ENCODE peak calls at places on chromosomes 3 and 15, in nine cellular contexts. One of them, this sample, is unnamed.

GRCh38 chr15:28975766-28976179 is 90.0 kb downstream of the APBA2 start:
- DNase-seq in CD8-positive, alpha-beta T cell: peak; percentile 82
- DNase-seq in psoas muscle: no peak
- DNase-seq in BJ: no peak
- DNase-seq in AG04450: no peak
- DNase-seq in astrocyte: no peak
- DNase-seq in HFF-Myc: no peak
- DNase-seq in tibial nerve: no peak
- DNase-seq in ovary: no peak
- DNase-seq in this sample: no peak

GRCh38 chr3:43752908-43753307 is 62.2 kb downstream of the ABHD5 start:
- DNase-seq in ovary: no peak
- DNase-seq in HFF-Myc: no peak
- DNase-seq in AG04450: no peak
- DNase-seq in BJ: no peak
- DNase-seq in astrocyte: no peak
- DNase-seq in psoas muscle: no peak
- DNase-seq in tibial nerve: no peak
- DNase-seq in CD8-positive, alpha-beta T cell: no peak
- DNase-seq in this sample: no peak

GRCh38 chr3:176078916-176079315 is 1118.4 kb downstream of the TBL1XR1 start:
- DNase-seq in BJ: peak; percentile 58
- DNase-seq in tibial nerve: no peak
- DNase-seq in astrocyte: no peak
- DNase-seq in CD8-positive, alpha-beta T cell: no peak
- DNase-seq in ovary: no peak
- DNase-seq in AG04450: no peak
- DNase-seq in HFF-Myc: peak; percentile 10
- DNase-seq in psoas muscle: no peak
- DNase-seq in this sample: no peak

GRCh38 chr3:30982676-30983075 is 88.2 kb upstream of the GADL1 start:
- DNase-seq in astrocyte: no peak
- DNase-seq in ovary: no peak
- DNase-seq in CD8-positive, alpha-beta T cell: no peak
- DNase-seq in HFF-Myc: no peak
- DNase-seq in AG04450: no peak
- DNase-seq in psoas muscle: no peak
- DNase-seq in BJ: no peak
- DNase-seq in tibial nerve: no peak
- DNase-seq in this sample: no peak

GRCh38 chr3:31105011-31105410 is 210.6 kb upstream of the GADL1 start:
- DNase-seq in HFF-Myc: no peak
- DNase-seq in tibial nerve: no peak
- DNase-seq in CD8-positive, alpha-beta T cell: no peak
- DNase-seq in astrocyte: no peak
- DNase-seq in AG04450: no peak
- DNase-seq in ovary: no peak
- DNase-seq in psoas muscle: no peak
- DNase-seq in BJ: no peak
- DNase-seq in this sample: no peak

GRCh38 chr15:88089019-88089603 is 167.4 kb downstream of the NTRK3 start:
- DNase-seq in HFF-Myc: no peak
- DNase-seq in ovary: no peak
- DNase-seq in astrocyte: peak; percentile 53
- DNase-seq in BJ: no peak
- DNase-seq in psoas muscle: no peak
- DNase-seq in tibial nerve: no peak
- DNase-seq in CD8-positive, alpha-beta T cell: no peak
- DNase-seq in AG04450: no peak
- DNase-seq in this sample: no peak

GRCh38 chr3:72830452-72831217 is 17.6 kb downstream of the SHQ1 start:
- DNase-seq in AG04450: no peak
- DNase-seq in ovary: no peak
- DNase-seq in astrocyte: peak; percentile 62
- DNase-seq in HFF-Myc: no peak
- DNase-seq in BJ: no peak
- DNase-seq in psoas muscle: no peak
- DNase-seq in tibial nerve: no peak
- DNase-seq in CD8-positive, alpha-beta T cell: no peak
- DNase-seq in this sample: no peak

GRCh38 chr3:165744025-165744424 is 93.2 kb downstream of the BCHE start:
- DNase-seq in psoas muscle: no peak
- DNase-seq in BJ: no peak
- DNase-seq in AG04450: no peak
- DNase-seq in HFF-Myc: no peak
- DNase-seq in ovary: no peak
- DNase-seq in tibial nerve: no peak
- DNase-seq in astrocyte: no peak
- DNase-seq in CD8-positive, alpha-beta T cell: no peak
- DNase-seq in this sample: no peak

GRCh38 chr3:30318110-30318509 is 288.3 kb upstream of the TGFBR2 start:
- DNase-seq in HFF-Myc: no peak
- DNase-seq in tibial nerve: no peak
- DNase-seq in astrocyte: no peak
- DNase-seq in CD8-positive, alpha-beta T cell: no peak
- DNase-seq in AG04450: no peak
- DNase-seq in ovary: no peak
- DNase-seq in BJ: no peak
- DNase-seq in psoas muscle: no peak
- DNase-seq in this sample: no peak

GRCh38 chr15:25763206-25763880 is 99.8 kb downstream of the ATP10A start:
- DNase-seq in CD8-positive, alpha-beta T cell: no peak
- DNase-seq in BJ: no peak
- DNase-seq in tibial nerve: no peak
- DNase-seq in HFF-Myc: no peak
- DNase-seq in astrocyte: no peak
- DNase-seq in AG04450: no peak
- DNase-seq in psoas muscle: no peak
- DNase-seq in ovary: no peak
- DNase-seq in this sample: no peak

GRCh38 chr3:55000546-55000945 is 72.7 kb upstream of the LRTM1 start:
- DNase-seq in AG04450: peak; percentile 77
- DNase-seq in HFF-Myc: peak; percentile 75
- DNase-seq in tibial nerve: no peak
- DNase-seq in ovary: no peak
- DNase-seq in CD8-positive, alpha-beta T cell: no peak
- DNase-seq in psoas muscle: no peak
- DNase-seq in astrocyte: peak; percentile 95
- DNase-seq in BJ: peak; percentile 47
- DNase-seq in this sample: no peak

GRCh38 chr3:71512000-71512399 is 71.5 kb downstream of the FOXP1 start:
- DNase-seq in tibial nerve: no peak
- DNase-seq in AG04450: no peak
- DNase-seq in HFF-Myc: no peak
- DNase-seq in CD8-positive, alpha-beta T cell: peak; percentile 48
- DNase-seq in ovary: no peak
- DNase-seq in BJ: no peak
- DNase-seq in psoas muscle: no peak
- DNase-seq in astrocyte: no peak
- DNase-seq in this sample: no peak

GRCh38 chr3:149501524-149501923 is 27.0 kb downstream of the TM4SF4 start:
- DNase-seq in ovary: no peak
- DNase-seq in BJ: peak; percentile 49
- DNase-seq in tibial nerve: no peak
- DNase-seq in CD8-positive, alpha-beta T cell: no peak
- DNase-seq in HFF-Myc: no peak
- DNase-seq in AG04450: peak; percentile 46
- DNase-seq in psoas muscle: no peak
- DNase-seq in astrocyte: peak; percentile 85
- DNase-seq in this sample: no peak

GRCh38 chr3:4356642-4357041 is 53.5 kb downstream of the SETMAR start:
- DNase-seq in CD8-positive, alpha-beta T cell: no peak
- DNase-seq in tibial nerve: no peak
- DNase-seq in psoas muscle: no peak
- DNase-seq in HFF-Myc: no peak
- DNase-seq in ovary: no peak
- DNase-seq in BJ: no peak
- DNase-seq in AG04450: no peak
- DNase-seq in astrocyte: no peak
- DNase-seq in this sample: no peak

GRCh38 chr3:42637001-42637400 is 16.5 kb upstream of the ZBTB47 start:
- DNase-seq in psoas muscle: no peak
- DNase-seq in CD8-positive, alpha-beta T cell: no peak
- DNase-seq in AG04450: no peak
- DNase-seq in ovary: no peak
- DNase-seq in tibial nerve: no peak
- DNase-seq in astrocyte: no peak
- DNase-seq in HFF-Myc: no peak
- DNase-seq in BJ: no peak
- DNase-seq in this sample: no peak

GRCh38 chr3:42633544-42633943 is 20.0 kb upstream of the ZBTB47 start:
- DNase-seq in psoas muscle: no peak
- DNase-seq in ovary: no peak
- DNase-seq in astrocyte: no peak
- DNase-seq in AG04450: no peak
- DNase-seq in tibial nerve: no peak
- DNase-seq in BJ: no peak
- DNase-seq in HFF-Myc: no peak
- DNase-seq in CD8-positive, alpha-beta T cell: no peak
- DNase-seq in this sample: no peak

GRCh38 chr3:42638339-42638842 is 15.1 kb upstream of the ZBTB47 start:
- DNase-seq in psoas muscle: no peak
- DNase-seq in ovary: no peak
- DNase-seq in astrocyte: no peak
- DNase-seq in HFF-Myc: no peak
- DNase-seq in AG04450: no peak
- DNase-seq in CD8-positive, alpha-beta T cell: no peak
- DNase-seq in BJ: no peak
- DNase-seq in tibial nerve: no peak
- DNase-seq in this sample: no peak

GRCh38 chr3:42632146-42632545 is 21.4 kb upstream of the ZBTB47 start:
- DNase-seq in psoas muscle: no peak
- DNase-seq in CD8-positive, alpha-beta T cell: no peak
- DNase-seq in tibial nerve: no peak
- DNase-seq in AG04450: no peak
- DNase-seq in astrocyte: peak; percentile 28
- DNase-seq in HFF-Myc: no peak
- DNase-seq in BJ: no peak
- DNase-seq in ovary: no peak
- DNase-seq in this sample: no peak

GRCh38 chr3:42635111-42635510 is 18.4 kb upstream of the ZBTB47 start:
- DNase-seq in BJ: no peak
- DNase-seq in HFF-Myc: no peak
- DNase-seq in AG04450: no peak
- DNase-seq in tibial nerve: no peak
- DNase-seq in ovary: no peak
- DNase-seq in psoas muscle: no peak
- DNase-seq in astrocyte: peak; percentile 16
- DNase-seq in CD8-positive, alpha-beta T cell: no peak
- DNase-seq in this sample: no peak
- TF ChIP-seq CTCF in BJ: no peak
- TF ChIP-seq CTCF in HFF-Myc: no peak
- TF ChIP-seq CTCF in AG04450: peak; percentile 23
- TF ChIP-seq CTCF in tibial nerve: no peak
- TF ChIP-seq CTCF in ovary: no peak
- TF ChIP-seq CTCF in psoas muscle: no peak
- TF ChIP-seq CTCF in astrocyte: peak; percentile 32
- TF ChIP-seq CTCF in CD8-positive, alpha-beta T cell: no peak
- TF ChIP-seq CTCF in this sample: no peak

DNA sequence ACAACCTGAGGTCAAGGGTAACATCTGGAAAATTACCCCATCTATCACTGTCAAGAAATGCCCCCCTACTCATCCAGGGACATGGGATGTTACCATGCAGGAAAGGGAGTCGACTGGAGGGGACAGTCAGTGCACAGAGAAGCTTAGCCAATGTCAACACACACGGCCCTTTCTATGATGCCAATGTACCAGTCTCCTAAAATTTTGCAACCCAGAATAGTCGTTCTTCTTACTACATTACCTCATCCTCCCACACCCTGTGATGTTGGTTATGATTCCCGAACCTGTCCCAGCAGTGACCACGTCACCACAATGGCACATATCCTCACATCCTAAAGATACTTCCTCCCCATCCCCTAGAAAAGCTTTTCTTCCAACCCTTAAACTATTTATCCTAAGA is 20.1 kb downstream of the TXNRD3 start:
- DNase-seq in CD8-positive, alpha-beta T cell: no peak
- DNase-seq in ovary: no peak
- DNase-seq in psoas muscle: no peak
- DNase-seq in tibial nerve: no peak
- DNase-seq in AG04450: no peak
- DNase-seq in astrocyte: no peak
- DNase-seq in HFF-Myc: no peak
- DNase-seq in BJ: no peak
- DNase-seq in this sample: no peak
- TF ChIP-seq CTCF in CD8-positive, alpha-beta T cell: no peak
- TF ChIP-seq CTCF in ovary: no peak
- TF ChIP-seq CTCF in psoas muscle: no peak
- TF ChIP-seq CTCF in tibial nerve: no peak
- TF ChIP-seq CTCF in AG04450: no peak
- TF ChIP-seq CTCF in astrocyte: no peak
- TF ChIP-seq CTCF in HFF-Myc: no peak
- TF ChIP-seq CTCF in BJ: no peak
- TF ChIP-seq CTCF in this sample: no peak

GRCh38 chr15:52095597-52096262 is 16.8 kb downstream of the BCL2L10 start:
- DNase-seq in CD8-positive, alpha-beta T cell: no peak
- DNase-seq in HFF-Myc: peak; percentile 87
- DNase-seq in BJ: peak; percentile 98
- DNase-seq in astrocyte: peak; percentile 87
- DNase-seq in AG04450: peak; percentile 77
- DNase-seq in psoas muscle: no peak
- DNase-seq in tibial nerve: no peak
- DNase-seq in ovary: no peak
- DNase-seq in this sample: no peak
- TF ChIP-seq CTCF in CD8-positive, alpha-beta T cell: no peak
- TF ChIP-seq CTCF in HFF-Myc: no peak
- TF ChIP-seq CTCF in BJ: no peak
- TF ChIP-seq CTCF in astrocyte: no peak
- TF ChIP-seq CTCF in AG04450: no peak
- TF ChIP-seq CTCF in psoas muscle: no peak
- TF ChIP-seq CTCF in tibial nerve: no peak
- TF ChIP-seq CTCF in ovary: no peak
- TF ChIP-seq CTCF in this sample: no peak

GRCh38 chr3:134807189-134807588 is 12.1 kb downstream of the EPHB1 start:
- DNase-seq in AG04450: no peak
- DNase-seq in BJ: no peak
- DNase-seq in CD8-positive, alpha-beta T cell: no peak
- DNase-seq in ovary: no peak
- DNase-seq in psoas muscle: no peak
- DNase-seq in HFF-Myc: no peak
- DNase-seq in tibial nerve: no peak
- DNase-seq in astrocyte: no peak
- DNase-seq in this sample: no peak

GRCh38 chr3:134809412-134810051 is 14.5 kb downstream of the EPHB1 start:
- DNase-seq in AG04450: no peak
- DNase-seq in psoas muscle: no peak
- DNase-seq in CD8-positive, alpha-beta T cell: no peak
- DNase-seq in astrocyte: no peak
- DNase-seq in BJ: no peak
- DNase-seq in HFF-Myc: no peak
- DNase-seq in ovary: no peak
- DNase-seq in tibial nerve: no peak
- DNase-seq in this sample: no peak

GRCh38 chr3:134810850-134811249 is 15.8 kb downstream of the EPHB1 start:
- DNase-seq in tibial nerve: no peak
- DNase-seq in ovary: no peak
- DNase-seq in AG04450: no peak
- DNase-seq in psoas muscle: no peak
- DNase-seq in BJ: no peak
- DNase-seq in CD8-positive, alpha-beta T cell: no peak
- DNase-seq in HFF-Myc: no peak
- DNase-seq in astrocyte: no peak
- DNase-seq in this sample: no peak

GRCh38 chr3:134808835-134809234 is 13.8 kb downstream of the EPHB1 start:
- DNase-seq in tibial nerve: no peak
- DNase-seq in BJ: no peak
- DNase-seq in psoas muscle: no peak
- DNase-seq in CD8-positive, alpha-beta T cell: no peak
- DNase-seq in ovary: no peak
- DNase-seq in astrocyte: no peak
- DNase-seq in HFF-Myc: no peak
- DNase-seq in AG04450: no peak
- DNase-seq in this sample: no peak

GRCh38 chr3:134810052-134810435 is 15.0 kb downstream of the EPHB1 start:
- DNase-seq in psoas muscle: no peak
- DNase-seq in tibial nerve: no peak
- DNase-seq in AG04450: no peak
- DNase-seq in astrocyte: no peak
- DNase-seq in ovary: no peak
- DNase-seq in HFF-Myc: no peak
- DNase-seq in CD8-positive, alpha-beta T cell: no peak
- DNase-seq in BJ: no peak
- DNase-seq in this sample: no peak
- TF ChIP-seq CTCF in psoas muscle: no peak
- TF ChIP-seq CTCF in tibial nerve: no peak
- TF ChIP-seq CTCF in AG04450: no peak
- TF ChIP-seq CTCF in astrocyte: no peak
- TF ChIP-seq CTCF in ovary: no peak
- TF ChIP-seq CTCF in HFF-Myc: no peak
- TF ChIP-seq CTCF in CD8-positive, alpha-beta T cell: no peak
- TF ChIP-seq CTCF in BJ: no peak
- TF ChIP-seq CTCF in this sample: no peak

This sample was measured in progenitor cell of endocrine pancreas.